ENCODE peak calls at places on chromosomes 13 and 19, in eight cellular contexts. One of them, this sample, is unnamed.

GRCh38 chr19:50803633-50804419 is 13.6 kb downstream of the ACP4 start:
- DNase-seq in fibroblast of lung: no peak
- DNase-seq in HFF-Myc: no peak
- DNase-seq in BJ: no peak
- DNase-seq in colonic mucosa: no peak
- DNase-seq in tibial nerve: no peak
- DNase-seq in testis: no peak
- DNase-seq in GM06990: peak
- DNase-seq in this sample: no peak

GRCh38 chr19:51158474-51159129 is 16.5 kb downstream of the SIGLEC7 start:
- DNase-seq in fibroblast of lung: no peak
- DNase-seq in HFF-Myc: peak
- DNase-seq in BJ: no peak
- DNase-seq in colonic mucosa: peak
- DNase-seq in tibial nerve: peak
- DNase-seq in testis: peak
- DNase-seq in GM06990: no peak
- DNase-seq in this sample: peak

GRCh38 chr19:1824252-1824622 is 12.2 kb upstream of the ATP8B3 start:
- DNase-seq in fibroblast of lung: no peak
- DNase-seq in HFF-Myc: no peak
- DNase-seq in BJ: no peak
- DNase-seq in colonic mucosa: no peak
- DNase-seq in tibial nerve: no peak
- DNase-seq in testis: peak
- DNase-seq in GM06990: no peak
- DNase-seq in this sample: no peak

GRCh38 chr13:106514928-106515634 is 20.4 kb downstream of the EFNB2 start:
- DNase-seq in fibroblast of lung: no peak
- DNase-seq in HFF-Myc: no peak
- DNase-seq in BJ: no peak
- DNase-seq in colonic mucosa: no peak
- DNase-seq in tibial nerve: no peak
- DNase-seq in testis: no peak
- DNase-seq in GM06990: no peak
- DNase-seq in this sample: no peak

GRCh38 chr19:45136507-45137178 is 24.1 kb downstream of the NKPD1 start:
- DNase-seq in fibroblast of lung: no peak
- DNase-seq in HFF-Myc: no peak
- DNase-seq in BJ: no peak
- DNase-seq in colonic mucosa: no peak
- DNase-seq in tibial nerve: no peak
- DNase-seq in testis: no peak
- DNase-seq in GM06990: peak
- DNase-seq in this sample: no peak

GRCh38 chr19:55116232-55117062 is 990 bp downstream of the PPP1R12C start:
- DNase-seq in fibroblast of lung: peak
- DNase-seq in HFF-Myc: no peak
- DNase-seq in BJ: no peak
- DNase-seq in colonic mucosa: peak
- DNase-seq in tibial nerve: peak
- DNase-seq in testis: peak
- DNase-seq in GM06990: peak
- DNase-seq in this sample: peak

GRCh38 chr19:17671906-17672305 is 16.2 kb downstream of the UNC13A start:
- DNase-seq in fibroblast of lung: peak
- DNase-seq in HFF-Myc: no peak
- DNase-seq in BJ: no peak
- DNase-seq in colonic mucosa: no peak
- DNase-seq in tibial nerve: no peak
- DNase-seq in testis: peak
- DNase-seq in GM06990: no peak
- DNase-seq in this sample: peak

GRCh38 chr13:80249906-80250513 is 90.9 kb downstream of the SPRY2 start:
- DNase-seq in fibroblast of lung: no peak
- DNase-seq in HFF-Myc: no peak
- DNase-seq in BJ: no peak
- DNase-seq in colonic mucosa: no peak
- DNase-seq in tibial nerve: no peak
- DNase-seq in testis: no peak
- DNase-seq in GM06990: no peak
- DNase-seq in this sample: no peak

GRCh38 chr13:26558074-26558805 is 757 bp downstream of the WASF3 start:
- DNase-seq in fibroblast of lung: peak
- DNase-seq in HFF-Myc: no peak
- DNase-seq in BJ: no peak
- DNase-seq in colonic mucosa: peak
- DNase-seq in tibial nerve: no peak
- DNase-seq in testis: peak
- DNase-seq in GM06990: no peak
- DNase-seq in this sample: peak

GRCh38 chr19:279231-279630 is 12.0 kb downstream of the PLPP2 start:
- DNase-seq in fibroblast of lung: no peak
- DNase-seq in HFF-Myc: no peak
- DNase-seq in BJ: no peak
- DNase-seq in colonic mucosa: no peak
- DNase-seq in tibial nerve: no peak
- DNase-seq in testis: no peak
- DNase-seq in GM06990: no peak
- DNase-seq in this sample: no peak

GRCh38 chr19:43720936-43721335 is 5.1 kb downstream of the IRGC start:
- DNase-seq in fibroblast of lung: no peak
- DNase-seq in HFF-Myc: no peak
- DNase-seq in BJ: no peak
- DNase-seq in colonic mucosa: no peak
- DNase-seq in tibial nerve: no peak
- DNase-seq in testis: no peak
- DNase-seq in GM06990: no peak
- DNase-seq in this sample: no peak

GRCh38 chr13:19597523-19597922 is 35.9 kb upstream of the MPHOSPH8 start:
- DNase-seq in fibroblast of lung: peak
- DNase-seq in HFF-Myc: no peak
- DNase-seq in BJ: no peak
- DNase-seq in colonic mucosa: no peak
- DNase-seq in tibial nerve: no peak
- DNase-seq in testis: no peak
- DNase-seq in GM06990: no peak
- DNase-seq in this sample: no peak

GRCh38 chr13:19605161-19605955 is 28.1 kb upstream of the MPHOSPH8 start:
- DNase-seq in fibroblast of lung: peak
- DNase-seq in HFF-Myc: no peak
- DNase-seq in BJ: no peak
- DNase-seq in colonic mucosa: no peak
- DNase-seq in tibial nerve: no peak
- DNase-seq in testis: no peak
- DNase-seq in GM06990: no peak
- DNase-seq in this sample: no peak

GRCh38 chr13:19604306-19604705 is 29.2 kb upstream of the MPHOSPH8 start:
- DNase-seq in fibroblast of lung: no peak
- DNase-seq in HFF-Myc: no peak
- DNase-seq in BJ: no peak
- DNase-seq in colonic mucosa: no peak
- DNase-seq in tibial nerve: no peak
- DNase-seq in testis: no peak
- DNase-seq in GM06990: no peak
- DNase-seq in this sample: no peak

GRCh38 chr13:19606152-19606551 is 27.3 kb upstream of the MPHOSPH8 start:
- DNase-seq in fibroblast of lung: peak
- DNase-seq in HFF-Myc: no peak
- DNase-seq in BJ: no peak
- DNase-seq in colonic mucosa: no peak
- DNase-seq in tibial nerve: no peak
- DNase-seq in testis: no peak
- DNase-seq in GM06990: no peak
- DNase-seq in this sample: no peak

GRCh38 chr13:19601749-19602725 is 31.4 kb upstream of the MPHOSPH8 start:
- DNase-seq in fibroblast of lung: peak
- DNase-seq in HFF-Myc: no peak
- DNase-seq in BJ: no peak
- DNase-seq in colonic mucosa: peak
- DNase-seq in tibial nerve: no peak
- DNase-seq in testis: peak
- DNase-seq in GM06990: peak
- DNase-seq in this sample: peak
- TF ChIP-seq CTCF in fibroblast of lung: peak
- TF ChIP-seq CTCF in HFF-Myc: no peak
- TF ChIP-seq CTCF in BJ: peak
- TF ChIP-seq CTCF in colonic mucosa: no peak
- TF ChIP-seq CTCF in tibial nerve: no peak
- TF ChIP-seq CTCF in testis: peak
- TF ChIP-seq CTCF in GM06990: peak
- TF ChIP-seq CTCF in this sample: no peak

DNA sequence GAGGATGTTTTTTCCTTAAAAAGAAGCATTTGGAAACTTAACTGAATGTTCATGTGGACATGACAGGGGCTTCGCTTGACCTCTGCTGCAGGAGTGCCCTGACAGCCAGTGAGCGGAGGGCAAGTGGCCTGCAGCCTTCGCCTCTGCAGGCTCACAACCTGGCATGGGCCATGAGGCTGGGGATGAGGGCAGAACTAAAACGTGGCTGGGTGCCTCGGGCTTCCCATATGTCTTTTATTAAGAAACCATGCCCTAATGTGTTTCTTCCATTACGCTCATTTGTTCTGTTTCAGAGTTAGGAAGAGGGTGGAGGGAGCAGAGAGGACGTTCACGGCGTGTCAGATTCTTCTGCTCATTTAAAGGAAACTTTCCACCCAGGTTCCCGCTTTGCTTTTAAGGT is 2.9 kb downstream of the ARHGEF7 start:
- DNase-seq in fibroblast of lung: no peak
- DNase-seq in HFF-Myc: no peak
- DNase-seq in BJ: no peak
- DNase-seq in colonic mucosa: no peak
- DNase-seq in tibial nerve: no peak
- DNase-seq in testis: no peak
- DNase-seq in GM06990: no peak
- DNase-seq in this sample: no peak
- H3K4me3 ChIP-seq in fibroblast of lung: no peak
- H3K4me3 ChIP-seq in HFF-Myc: no peak
- H3K4me3 ChIP-seq in BJ: no peak
- H3K4me3 ChIP-seq in colonic mucosa: no peak
- H3K4me3 ChIP-seq in tibial nerve: no peak
- H3K4me3 ChIP-seq in testis: no peak
- H3K4me3 ChIP-seq in GM06990: no peak
- H3K4me3 ChIP-seq in this sample: no peak

DNA sequence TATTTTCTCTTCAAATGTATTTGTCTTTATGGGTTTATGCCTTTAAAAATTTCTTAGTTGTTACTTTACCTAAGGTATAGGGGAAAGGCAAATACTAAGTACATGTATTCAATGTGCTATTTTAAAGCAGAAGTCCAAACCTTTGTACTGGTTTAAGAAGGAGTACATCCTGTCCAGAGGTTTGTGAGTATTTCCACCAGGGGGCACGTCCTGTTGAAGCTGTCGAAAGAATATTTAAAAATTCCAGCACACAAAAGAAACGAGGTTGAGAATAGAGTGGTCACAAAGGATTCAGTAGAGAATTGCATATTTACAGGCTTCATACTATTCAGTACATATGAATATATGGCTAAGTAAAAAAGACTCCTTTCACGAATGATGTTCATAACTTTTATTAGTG is 59.8 kb downstream of the URI1 start:
- DNase-seq in fibroblast of lung: peak
- DNase-seq in HFF-Myc: no peak
- DNase-seq in BJ: no peak
- DNase-seq in colonic mucosa: no peak
- DNase-seq in tibial nerve: no peak
- DNase-seq in testis: no peak
- DNase-seq in GM06990: no peak
- DNase-seq in this sample: peak
- TF ChIP-seq CTCF in fibroblast of lung: peak
- TF ChIP-seq CTCF in HFF-Myc: no peak
- TF ChIP-seq CTCF in BJ: no peak
- TF ChIP-seq CTCF in colonic mucosa: no peak
- TF ChIP-seq CTCF in tibial nerve: no peak
- TF ChIP-seq CTCF in testis: no peak
- TF ChIP-seq CTCF in GM06990: peak
- TF ChIP-seq CTCF in this sample: peak

GRCh38 chr19:4372630-4373367 is 27.5 kb downstream of the SH3GL1 start:
- DNase-seq in fibroblast of lung: no peak
- DNase-seq in HFF-Myc: no peak
- DNase-seq in BJ: no peak
- DNase-seq in colonic mucosa: no peak
- DNase-seq in tibial nerve: no peak
- DNase-seq in testis: no peak
- DNase-seq in GM06990: no peak
- DNase-seq in this sample: no peak

GRCh38 chr19:4374451-4375163 is 25.7 kb downstream of the SH3GL1 start:
- DNase-seq in fibroblast of lung: peak
- DNase-seq in HFF-Myc: no peak
- DNase-seq in BJ: peak
- DNase-seq in colonic mucosa: peak
- DNase-seq in tibial nerve: peak
- DNase-seq in testis: peak
- DNase-seq in GM06990: no peak
- DNase-seq in this sample: peak

GRCh38 chr19:4371898-4372629 is 28.3 kb downstream of the SH3GL1 start:
- DNase-seq in fibroblast of lung: no peak
- DNase-seq in HFF-Myc: no peak
- DNase-seq in BJ: no peak
- DNase-seq in colonic mucosa: no peak
- DNase-seq in tibial nerve: no peak
- DNase-seq in testis: no peak
- DNase-seq in GM06990: no peak
- DNase-seq in this sample: no peak

GRCh38 chr19:4375164-4375619 is 25.2 kb downstream of the SH3GL1 start:
- DNase-seq in fibroblast of lung: no peak
- DNase-seq in HFF-Myc: no peak
- DNase-seq in BJ: no peak
- DNase-seq in colonic mucosa: peak
- DNase-seq in tibial nerve: no peak
- DNase-seq in testis: no peak
- DNase-seq in GM06990: no peak
- DNase-seq in this sample: no peak

DNA sequence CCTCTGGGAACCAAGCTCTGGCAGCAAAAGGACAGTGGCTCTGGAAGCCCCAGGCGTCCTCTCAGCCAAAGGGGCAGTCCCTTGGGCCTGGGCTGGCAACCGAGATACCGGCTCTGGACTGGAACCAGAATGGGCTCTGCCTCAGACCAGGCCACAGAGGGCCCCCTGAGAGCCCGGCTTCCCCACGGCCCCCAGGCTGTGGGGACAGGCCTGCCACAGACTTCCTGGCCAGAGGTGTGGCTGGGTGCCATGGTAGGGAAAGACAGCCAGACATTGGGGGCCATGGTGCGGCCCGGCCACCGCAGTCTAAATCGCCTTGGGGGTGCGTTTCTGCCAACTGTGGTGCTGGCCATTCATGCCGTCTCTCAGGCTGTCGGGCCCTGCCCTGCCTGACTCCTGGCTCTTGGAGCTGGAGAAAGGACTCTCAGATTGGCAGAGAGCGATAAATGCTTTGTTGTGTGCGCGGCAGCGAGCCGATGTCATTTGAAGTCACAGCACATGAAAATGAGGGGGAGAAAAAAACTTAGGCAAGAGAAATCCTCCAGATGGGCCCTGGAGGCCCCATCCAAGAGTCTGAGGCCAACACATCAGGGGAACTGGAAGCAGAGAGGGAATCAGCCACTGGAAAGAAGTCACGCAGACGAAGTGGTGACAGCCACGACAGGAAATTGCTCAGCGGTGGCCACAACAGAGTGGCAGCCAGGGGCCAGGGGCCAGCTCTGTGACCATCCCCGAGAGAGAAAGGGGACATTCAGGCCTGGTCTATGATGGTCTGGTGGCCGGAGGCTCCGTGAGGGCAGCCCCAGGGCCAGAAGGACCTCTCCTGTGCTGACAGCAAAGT is 26.5 kb downstream of the SH3GL1 start:
- DNase-seq in fibroblast of lung: peak
- DNase-seq in HFF-Myc: no peak
- DNase-seq in BJ: peak
- DNase-seq in colonic mucosa: no peak
- DNase-seq in tibial nerve: no peak
- DNase-seq in testis: no peak
- DNase-seq in GM06990: no peak
- DNase-seq in this sample: peak
- H3K4me3 ChIP-seq in fibroblast of lung: no peak
- H3K4me3 ChIP-seq in HFF-Myc: peak
- H3K4me3 ChIP-seq in BJ: no peak
- H3K4me3 ChIP-seq in colonic mucosa: no peak
- H3K4me3 ChIP-seq in tibial nerve: no peak
- H3K4me3 ChIP-seq in testis: no peak
- H3K4me3 ChIP-seq in GM06990: no peak
- H3K4me3 ChIP-seq in this sample: no peak